ENCODE peak calls at places on chromosomes 11 and 22, in six cellular contexts. T, S, Z, V, C and E are unnamed samples.

GRCh38 chr11:38582151-38582550 is 1984.1 kb upstream of the RAG2 start:
- DNase-seq in V (peak), T (no peak), S (no peak), Z (peak), C (no peak), E (no peak)

GRCh38 chr11:114026355-114026754 is 33.2 kb upstream of the ZBTB16 start:
- DNase-seq in S (no peak), C (no peak), V (peak), T (peak), Z (peak), E (peak)

GRCh38 chr11:108593910-108594434 is 404 bp upstream of the EXPH5 start:
- DNase-seq in Z (no peak), V (no peak), T (no peak), S (no peak), C (no peak), E (no peak)

GRCh38 chr11:127461575-127462344 is 461.2 kb upstream of the KIRREL3 start:
- DNase-seq in S (no peak), V (no peak), T (peak), Z (no peak), C (no peak), E (no peak)

GRCh38 chr11:83895516-83895915 is 609.3 kb upstream of the CCDC90B start:
- DNase-seq in C (no peak), S (no peak), V (no peak), T (peak), Z (peak), E (no peak)

GRCh38 chr11:30406978-30407762 is 84.3 kb downstream of the ARL14EP start:
- DNase-seq in V (no peak), S (no peak), T (peak), Z (no peak), C (no peak), E (no peak)

GRCh38 chr11:114346709-114347141 is 50.5 kb downstream of the NNMT start:
- DNase-seq in S (no peak), T (no peak), Z (peak), V (no peak), C (no peak), E (peak)

GRCh38 chr11:3840289-3840869 is 380 bp downstream of the RHOG start:
- DNase-seq in T (peak), S (peak), V (no peak), Z (no peak), C (no peak), E (no peak)

GRCh38 chr11:68043349-68044144 is 4.7 kb downstream of the TCIRG1 start:
- DNase-seq in V (peak), S (no peak), Z (peak), T (no peak), C (peak), E (peak)

DNA sequence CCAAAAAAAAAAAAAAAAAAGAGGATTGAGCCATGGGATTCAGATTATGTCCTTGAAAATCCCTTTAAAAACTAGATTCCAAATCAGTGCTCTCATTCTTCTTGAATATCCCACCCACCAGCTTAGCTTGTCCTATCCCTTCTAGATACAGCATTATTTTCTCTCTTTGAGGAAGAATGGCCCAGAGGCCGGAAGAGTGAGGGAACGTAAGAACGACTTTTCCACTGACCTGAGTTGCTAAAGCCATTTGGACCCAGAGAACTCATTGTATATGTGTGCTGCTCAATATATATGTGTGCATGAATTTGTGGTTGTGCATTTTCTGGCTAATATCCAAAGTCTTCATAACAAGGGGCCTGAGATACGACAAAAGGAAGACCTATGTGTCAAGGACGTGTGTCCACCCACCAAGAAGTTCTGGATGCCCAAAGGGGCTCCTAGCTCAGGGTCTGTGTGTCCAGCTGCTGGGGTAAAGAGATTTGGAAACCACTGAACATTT is 35.0 kb upstream of the CREB3L1 start:
- DNase-seq in C (no peak), Z (no peak), V (no peak), S (no peak), T (no peak), E (no peak)
- H3K4me3 ChIP-seq in C (no peak), Z (peak), V (no peak), S (peak), T (peak), E (peak)

GRCh38 chr11:64035081-64035524 is 628 bp upstream of the FLRT1 start:
- DNase-seq in V (no peak), T (no peak), S (no peak), C (no peak), Z (no peak), E (no peak)

GRCh38 chr11:64037027-64037633 is 1.4 kb downstream of the FLRT1 start:
- DNase-seq in Z (no peak), V (no peak), S (no peak), C (no peak), T (peak), E (no peak)

GRCh38 chr11:64034411-64034811 is 1.3 kb upstream of the FLRT1 start:
- DNase-seq in C (no peak), T (peak), Z (no peak), V (no peak), S (no peak), E (no peak)

GRCh38 chr11:64035581-64035980 is at the start of gene FLRT1:
- DNase-seq in C (no peak), V (no peak), Z (no peak), T (peak), S (no peak), E (no peak)

GRCh38 chr11:64036081-64037026 is 623 bp downstream of the FLRT1 start:
- DNase-seq in C (peak), S (no peak), T (peak), V (peak), Z (peak), E (peak)
- TF ChIP-seq CTCF in C (peak), S (no peak), T (no peak), V (no peak), Z (no peak), E (no peak)

GRCh38 chr11:40280161-40281054 is 1179.0 kb downstream of the LRRC4C start:
- DNase-seq in Z (no peak), S (no peak), C (no peak), V (peak), T (no peak), E (no peak)
- H3K4me3 ChIP-seq in Z (no peak), S (no peak), C (no peak), V (no peak), T (no peak), E (no peak)

GRCh38 chr11:66068154-66068821 is 1.8 kb upstream of the PACS1 start:
- DNase-seq in V (peak), Z (peak), T (peak), C (peak), S (peak), E (peak)
- TF ChIP-seq CTCF in V (peak), Z (peak), T (peak), C (peak), S (peak), E (peak)

GRCh38 chr22:44326549-44326881 is 13.8 kb upstream of the SHISAL1 start:
- DNase-seq in S (no peak), C (no peak), V (no peak), T (no peak), Z (no peak), E (no peak)
- H3K4me3 ChIP-seq in S (peak), C (peak), V (peak), T (no peak), Z (no peak), E (peak)

DNA sequence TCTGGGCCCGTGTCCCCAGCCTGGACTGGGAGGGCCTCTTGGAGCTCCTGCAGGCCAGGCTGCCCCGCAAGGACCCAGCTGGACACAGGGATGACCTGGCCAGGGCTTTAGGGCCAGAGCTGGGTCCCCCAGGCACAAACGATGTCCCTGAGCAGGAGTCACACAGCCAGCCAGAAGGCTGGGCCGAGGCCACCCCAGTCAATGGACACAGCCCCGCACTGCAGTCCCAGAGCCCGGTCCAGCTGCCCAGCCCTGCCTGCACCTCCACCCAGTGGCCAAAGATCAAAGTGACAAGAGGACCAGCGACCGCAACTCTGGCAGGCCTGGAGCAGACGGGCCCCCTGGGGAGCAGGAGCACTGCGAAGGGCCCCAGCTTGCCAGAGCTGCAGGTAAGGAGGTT is 38.2 kb downstream of the TRIOBP start:
- DNase-seq in V (no peak), C (no peak), Z (no peak), S (no peak), T (peak), E (no peak)
- TF ChIP-seq CTCF in V (peak), C (peak), Z (peak), S (peak), T (peak), E (peak)

GRCh38 chr11:75523811-75524401 is 1.8 kb downstream of the GDPD5 start:
- DNase-seq in S (no peak), V (no peak), T (no peak), C (no peak), Z (no peak), E (no peak)
- H3K4me3 ChIP-seq in S (no peak), V (no peak), T (peak), C (no peak), Z (no peak), E (no peak)

GRCh38 chr11:63871962-63872832 is 33.3 kb downstream of the MARK2 start:
- DNase-seq in Z (peak), T (peak), S (peak), C (peak), V (peak), E (peak)
- TF ChIP-seq CTCF in Z (peak), T (peak), S (peak), C (peak), V (peak), E (peak)